ENCODE peak calls at places on chromosomes 2 and 18, in seven cellular contexts. F is SK-N-SH, K is GM12878, R is HCT116, O is HepG2, P is K562, A is H1. W is an unnamed sample. For H3K9me3, the result is how much of the 10 kb centered on the place peaks cover.

GRCh38 chr2:240432820-240433801 is 2.4 kb upstream of the GPC1 start:
- DNase-seq in F (no peak), K (no peak), R (no peak), O (no peak), P (no peak), A (no peak), W (no peak)

GRCh38 chr2:26617259-26618083 is 23.7 kb downstream of the CIB4 start:
- DNase-seq in F (no peak), K (no peak), R (no peak), O (no peak), P (no peak), A (peak), W (no peak)

GRCh38 chr2:159084395-159085370 is 116.2 kb downstream of the TANC1 start:
- DNase-seq in F (no peak), K (no peak), R (no peak), O (no peak), P (no peak), A (no peak), W (no peak)

GRCh38 chr2:48527211-48527880 is 2.6 kb upstream of the STON1 start:
- DNase-seq in F (no peak), K (no peak), R (no peak), O (no peak), P (no peak), A (no peak), W (no peak)

GRCh38 chr2:16615687-16616615 is 49.7 kb downstream of the CYRIA start:
- DNase-seq in F (no peak), K (no peak), R (no peak), O (no peak), P (no peak), A (no peak), W (no peak)

GRCh38 chr2:211373203-211373602 is 816.8 kb downstream of the CPS1 start:
- DNase-seq in F (no peak), K (no peak), R (no peak), O (no peak), P (no peak), A (no peak), W (no peak)

GRCh38 chr2:172253190-172254052 is 150.7 kb upstream of the DLX2 start:
- DNase-seq in F (peak), K (no peak), R (peak), O (peak), P (peak), A (no peak), W (no peak)

GRCh38 chr2:949384-949893 is 1.2 kb upstream of the SNTG2 start:
- DNase-seq in F (no peak), K (no peak), R (no peak), O (no peak), P (no peak), A (no peak), W (no peak)

GRCh38 chr2:214293593-214293992 is 117.3 kb upstream of the VWC2L start:
- DNase-seq in F (no peak), K (no peak), R (no peak), O (no peak), P (no peak), A (no peak), W (peak)

GRCh38 chr2:181466661-181467576 is 9.7 kb downstream of the ITGA4 start:
- DNase-seq in F (peak), K (no peak), R (peak), O (peak), P (peak), A (peak), W (peak)

GRCh38 chr2:154158101-154158500 is 286.4 kb downstream of the GALNT13 start:
- DNase-seq in F (no peak), K (no peak), R (no peak), O (no peak), P (no peak), A (no peak), W (no peak)

GRCh38 chr2:44169155-44169898 is 652 bp downstream of the PPM1B start:
- DNase-seq in F (peak), K (peak), R (no peak), O (peak), P (peak), A (peak), W (no peak)

GRCh38 chr2:240502430-240503121 is 55.2 kb downstream of the ANKMY1 start:
- DNase-seq in F (peak), K (no peak), R (no peak), O (no peak), P (no peak), A (no peak), W (no peak)

GRCh38 chr2:188412190-188412589 is 120.5 kb downstream of the GULP1 start:
- DNase-seq in F (no peak), K (no peak), R (no peak), O (no peak), P (no peak), A (no peak), W (no peak)

GRCh38 chr2:102809291-102810189 is 47.7 kb downstream of the TMEM182 start:
- DNase-seq in F (no peak), K (no peak), R (no peak), O (peak), P (no peak), A (no peak), W (no peak)

GRCh38 chr2:187842978-187843847 is 289.0 kb upstream of the TFPI start:
- DNase-seq in F (peak), K (no peak), R (peak), O (peak), P (peak), A (no peak), W (peak)

GRCh38 chr2:240538031-240538780 is 19.6 kb downstream of the ANKMY1 start:
- DNase-seq in F (no peak), K (no peak), R (no peak), O (no peak), P (no peak), A (no peak), W (no peak)

GRCh38 chr2:46517485-46517884 is 38.1 kb downstream of the TMEM247 start:
- DNase-seq in F (no peak), K (no peak), R (no peak), O (no peak), P (no peak), A (no peak), W (no peak)
- H3K9me3 ChIP-seq in F (under half), K (under half), R (under half), O (under half), P (under half), A (under half), W (under half)

GRCh38 chr18:46416706-46417638 is 240.0 kb downstream of the LOXHD1 start:
- DNase-seq in F (no peak), K (no peak), R (peak), O (no peak), P (peak), A (no peak), W (no peak)
- TF ChIP-seq YY1 in F (no peak), K (no peak), R (no peak), O (no peak), P (no peak), A (no peak), W (no peak)

DNA sequence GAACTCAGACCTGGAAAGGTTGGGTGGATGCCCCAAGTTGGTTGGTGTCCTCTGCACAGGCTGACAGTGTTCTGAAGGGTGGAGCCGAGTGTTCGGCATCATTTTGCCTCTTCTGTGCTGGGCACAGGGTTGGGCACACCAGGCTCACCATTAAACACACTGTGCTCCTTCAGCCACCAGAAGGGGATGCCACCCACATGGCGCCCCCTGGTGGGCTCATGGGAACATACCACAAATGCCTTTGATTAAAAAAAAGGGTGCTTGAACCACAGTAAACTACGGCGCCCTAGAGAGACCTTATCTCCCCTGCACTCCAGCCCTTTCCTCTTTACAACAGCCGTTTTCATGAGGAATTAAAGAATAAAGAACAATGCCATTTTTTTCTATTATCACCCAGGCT is 89.4 kb downstream of the CELF4 start:
- DNase-seq in F (peak), K (no peak), R (peak), O (peak), P (peak), A (peak), W (peak)
- H3K9me3 ChIP-seq in F (under half), K (under half), R (under half), O (under half), P (under half), A (under half), W (under half)

GRCh38 chr2:237682901-237683670 is 55.7 kb downstream of the LRRFIP1 start:
- DNase-seq in F (no peak), K (no peak), R (no peak), O (peak), P (no peak), A (no peak), W (no peak)
- TF ChIP-seq YY1 in F (no peak), K (no peak), R (no peak), O (no peak), P (no peak), A (no peak), W (no peak)

GRCh38 chr18:72468011-72468710 is 76.0 kb downstream of the CBLN2 start:
- DNase-seq in F (no peak), K (no peak), R (no peak), O (no peak), P (no peak), A (no peak), W (no peak)

DNA sequence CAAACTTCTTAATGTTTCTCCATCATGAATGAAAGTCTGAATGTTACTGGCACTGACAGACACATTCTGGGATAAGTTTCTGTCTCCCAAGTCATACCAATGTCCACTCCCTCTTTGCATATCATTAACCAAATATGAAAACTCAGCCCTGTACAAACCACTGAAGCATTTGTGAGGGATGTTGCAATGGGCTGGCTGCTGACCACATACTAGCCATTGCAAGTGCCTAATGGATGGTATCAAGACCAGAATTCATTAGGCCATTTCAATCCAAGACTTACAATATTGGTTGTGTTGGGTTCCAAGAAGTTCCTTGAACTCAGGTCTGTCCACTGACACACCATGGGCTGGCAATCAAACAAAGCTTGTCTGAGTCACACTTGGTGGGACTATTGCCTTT is 73.8 kb downstream of the CBLN2 start:
- DNase-seq in F (no peak), K (no peak), R (no peak), O (no peak), P (no peak), A (no peak), W (no peak)
- H3K9me3 ChIP-seq in F (under half), K (under half), R (under half), O (under half), P (under half), A (half or more), W (under half)

DNA sequence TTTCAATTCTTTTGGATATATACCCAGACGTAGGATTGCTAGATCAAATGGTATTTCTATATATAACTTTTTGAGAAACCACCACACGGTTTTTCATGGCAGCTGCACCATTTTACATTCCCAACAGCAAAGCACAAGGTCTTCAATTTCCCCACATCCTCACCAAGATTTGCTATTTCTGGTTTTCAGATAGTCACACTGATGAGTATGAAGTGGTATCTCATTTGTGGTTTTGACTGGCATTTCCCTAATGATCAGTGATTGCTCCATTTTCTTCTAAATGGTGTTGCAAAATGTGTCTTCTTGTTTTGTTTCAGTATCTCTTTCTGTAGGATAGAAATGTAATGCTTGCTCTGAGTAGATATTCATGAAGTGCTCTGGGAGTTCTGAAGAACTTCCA is 52.0 kb downstream of the ANKRD44 start:
- DNase-seq in F (no peak), K (peak), R (no peak), O (no peak), P (no peak), A (no peak), W (no peak)
- TF ChIP-seq YY1 in F (no peak), K (peak), R (no peak), O (no peak), P (no peak), A (no peak), W (no peak)

GRCh38 chr2:126703311-126703710 is 47.4 kb downstream of the GYPC start:
- DNase-seq in F (no peak), K (no peak), R (no peak), O (no peak), P (no peak), A (peak), W (no peak)

GRCh38 chr2:126707941-126708340 is 52.0 kb downstream of the GYPC start:
- DNase-seq in F (no peak), K (no peak), R (no peak), O (no peak), P (no peak), A (peak), W (no peak)

GRCh38 chr2:126704434-126705165 is 48.6 kb downstream of the GYPC start:
- DNase-seq in F (no peak), K (no peak), R (no peak), O (no peak), P (no peak), A (no peak), W (no peak)

DNA sequence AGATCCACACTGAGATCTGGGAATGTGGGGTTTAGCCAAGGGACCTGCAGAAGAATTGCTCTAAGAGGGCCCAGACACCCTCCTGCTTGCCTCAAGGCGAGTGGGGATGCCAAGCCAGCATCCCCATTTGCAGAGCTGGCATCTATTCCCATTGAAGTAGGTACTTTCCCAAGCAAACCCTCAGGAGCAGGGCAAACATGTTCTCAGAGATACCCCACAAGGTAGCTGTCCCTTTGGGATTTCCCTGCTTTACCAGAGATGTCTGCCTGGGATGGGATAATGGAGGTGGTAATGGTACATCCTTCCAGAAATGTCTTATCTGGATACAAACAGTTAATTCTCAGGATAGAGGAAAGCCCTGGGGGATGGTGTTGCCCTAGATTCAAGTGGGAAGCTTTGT is 51.2 kb downstream of the GYPC start:
- DNase-seq in F (no peak), K (no peak), R (no peak), O (no peak), P (no peak), A (peak), W (no peak)
- H3K9me3 ChIP-seq in F (under half), K (under half), R (under half), O (under half), P (under half), A (under half), W (under half)

GRCh38 chr2:138183700-138184099 is 219.4 kb downstream of the HNMT start:
- DNase-seq in F (no peak), K (no peak), R (no peak), O (no peak), P (no peak), A (no peak), W (no peak)
- TF ChIP-seq YY1 in F (no peak), K (no peak), R (no peak), O (no peak), P (no peak), A (no peak), W (no peak)

GRCh38 chr2:72576861-72577260 is 249.0 kb downstream of the EXOC6B start:
- DNase-seq in F (no peak), K (no peak), R (no peak), O (no peak), P (no peak), A (no peak), W (no peak)
- H3K9me3 ChIP-seq in F (under half), K (under half), R (under half), O (under half), P (under half), A (under half), W (under half)

W was measured in NT2/D1.